ENCODE peak calls at places on chromosome 7, in seven cellular contexts. V is heart left ventricle, B is SJSA1, E is pons, Q is lung microvascular endothelial cell, Y is fibroblast of the conjunctiva, H is endothelial cell. L is an unnamed sample.

GRCh38 chr7:22156205-22156604 is 200.7 kb downstream of the RAPGEF5 start:
- DNase-seq in V (no peak), B (no peak), E (no peak), Q (no peak), Y (no peak), H (no peak), L (no peak)

GRCh38 chr7:149285581-149285975 is 23.6 kb downstream of the ZNF783 start:
- DNase-seq in V (peak; percentile 47), B (peak; percentile 14), E (no peak), Q (no peak), Y (no peak), H (no peak), L (no peak)

GRCh38 chr7:148464932-148465331 is 125.6 kb upstream of the C7orf33 start:
- DNase-seq in V (no peak), B (no peak), E (no peak), Q (no peak), Y (no peak), H (no peak), L (no peak)

GRCh38 chr7:26367219-26367711 is 75.6 kb downstream of the SNX10 start:
- DNase-seq in V (no peak), B (no peak), E (no peak), Q (no peak), Y (no peak), H (no peak), L (no peak)

GRCh38 chr7:2520808-2521146 is 1.2 kb downstream of the LFNG start:
- DNase-seq in V (no peak), B (no peak), E (no peak), Q (no peak), Y (no peak), H (no peak), L (no peak)

GRCh38 chr7:138934861-138935260 is 46.3 kb downstream of the KIAA1549 start:
- DNase-seq in V (no peak), B (peak; percentile 58), E (no peak), Q (peak; percentile 48), Y (no peak), H (no peak), L (no peak)

GRCh38 chr7:117007285-117007684 is 54.0 kb downstream of the ST7 start:
- DNase-seq in V (no peak), B (no peak), E (no peak), Q (no peak), Y (no peak), H (no peak), L (no peak)

GRCh38 chr7:152152267-152152666 is 126.8 kb downstream of the GALNT11 start:
- DNase-seq in V (no peak), B (no peak), E (no peak), Q (no peak), Y (no peak), H (no peak), L (no peak)

GRCh38 chr7:109835577-109835976 is 1255.3 kb upstream of the LRRN3 start:
- DNase-seq in V (no peak), B (no peak), E (no peak), Q (no peak), Y (no peak), H (no peak), L (no peak)

GRCh38 chr7:54858008-54858692 is 99.1 kb upstream of the SEC61G start:
- DNase-seq in V (no peak), B (no peak), E (no peak), Q (no peak), Y (no peak), H (no peak), L (no peak)

GRCh38 chr7:99677013-99677412 is 2.8 kb downstream of the CYP3A5 start:
- DNase-seq in V (no peak), B (no peak), E (no peak), Q (no peak), Y (no peak), H (no peak), L (no peak)

GRCh38 chr7:22694597-22695207 is 32.3 kb upstream of the IL6 start:
- DNase-seq in V (no peak), B (no peak), E (no peak), Q (no peak), Y (no peak), H (no peak), L (no peak)

GRCh38 chr7:123148813-123149212 is 51.0 kb downstream of the SLC13A1 start:
- DNase-seq in V (no peak), B (no peak), E (no peak), Q (peak; percentile 52), Y (no peak), H (no peak), L (no peak)

GRCh38 chr7:128266891-128267839 is 26.1 kb downstream of the LEP start:
- DNase-seq in V (peak; percentile 45), B (peak; percentile 16), E (peak; percentile 24), Q (no peak), Y (peak; percentile 77), H (peak; percentile 11), L (no peak)

GRCh38 chr7:36207451-36208291 is 54.6 kb downstream of the EEPD1 start:
- DNase-seq in V (peak; percentile 59), B (peak; percentile 79), E (peak; percentile 89), Q (no peak), Y (peak; percentile 4), H (no peak), L (no peak)

GRCh38 chr7:130926021-130926691 is 192.1 kb upstream of the KLF14 start:
- DNase-seq in V (no peak), B (no peak), E (no peak), Q (no peak), Y (no peak), H (no peak), L (peak; percentile 44)

GRCh38 chr7:99137418-99138180 is 6.3 kb downstream of the SMURF1 start:
- DNase-seq in V (no peak), B (no peak), E (peak; percentile 67), Q (no peak), Y (no peak), H (peak; percentile 14), L (no peak)

GRCh38 chr7:99386584-99387238 is 12.2 kb downstream of the ARPC1B start:
- DNase-seq in V (no peak), B (no peak), E (no peak), Q (peak; percentile 68), Y (no peak), H (no peak), L (peak; percentile 26)